ENCODE peak calls at places on chromosomes 16 and 17, in eight cellular contexts. I, E, L, K, V, H, X and Z are unnamed samples. For H3K4me1, the result is how much of the 10 kb centered on the place peaks cover.

GRCh38 chr16:7268182-7268581 is 64.5 kb upstream of the RBFOX1 start:
- DNase-seq in I (peak), L (peak), K (peak), V (peak), X (no peak), E (no peak), H (no peak), Z (no peak)

GRCh38 chr16:68097088-68097487 is 11.9 kb downstream of the NFATC3 start:
- DNase-seq in X (no peak), K (no peak), L (no peak), I (no peak), H (no peak), V (no peak), E (no peak), Z (no peak)

GRCh38 chr17:21530841-21531240 is 154.7 kb downstream of the KCNJ12 start:
- DNase-seq in E (no peak), I (no peak), V (no peak), L (no peak), X (no peak), H (no peak), K (no peak), Z (no peak)

GRCh38 chr16:73202176-73202729 is 154.3 kb upstream of the ZFHX3 start:
- DNase-seq in X (no peak), H (no peak), K (no peak), L (peak), V (no peak), I (no peak), E (peak), Z (peak)

GRCh38 chr17:8479431-8479947 is 43.8 kb downstream of the NDEL1 start:
- DNase-seq in V (no peak), E (peak), I (no peak), K (no peak), H (no peak), X (no peak), L (peak), Z (peak)

GRCh38 chr16:72612271-72612670 is 435.7 kb downstream of the ZFHX3 start:
- DNase-seq in I (no peak), L (peak), K (no peak), H (no peak), X (no peak), E (peak), V (no peak), Z (no peak)

GRCh38 chr16:86634290-86634689 is 55.9 kb downstream of the FOXL1 start:
- DNase-seq in L (peak), H (peak), E (peak), I (peak), X (peak), K (no peak), V (no peak), Z (peak)

GRCh38 chr17:34368455-34369195 is 5.6 kb upstream of the CCL1 start:
- DNase-seq in H (no peak), I (no peak), V (no peak), E (no peak), K (no peak), L (no peak), X (no peak), Z (no peak)

GRCh38 chr16:78791011-78791410 is 691.6 kb downstream of the WWOX start:
- DNase-seq in I (no peak), K (no peak), V (no peak), L (no peak), X (peak), H (no peak), E (no peak), Z (no peak)

GRCh38 chr16:67537636-67538591 is 9.3 kb downstream of the RIPOR1 start:
- DNase-seq in K (peak), L (peak), X (peak), I (peak), E (no peak), H (no peak), V (peak), Z (no peak)

GRCh38 chr17:12549499-12549901 is 116.2 kb upstream of the MYOCD start:
- DNase-seq in X (peak), H (no peak), E (peak), V (no peak), K (no peak), L (no peak), I (no peak), Z (peak)

GRCh38 chr17:45823598-45823997 is 21.1 kb upstream of the SPPL2C start:
- DNase-seq in K (no peak), V (no peak), X (no peak), H (no peak), E (no peak), I (peak), L (no peak), Z (no peak)

GRCh38 chr16:68995011-68995504 is 110.4 kb upstream of the HAS3 start:
- DNase-seq in H (peak), I (peak), V (no peak), L (peak), E (peak), X (peak), K (peak), Z (peak)

GRCh38 chr17:28916302-28916934 is 13.5 kb upstream of the DHRS13 start:
- DNase-seq in I (peak), X (peak), L (peak), H (peak), V (peak), K (peak), E (peak), Z (peak)

GRCh38 chr16:21277927-21278706 is at the start of gene CRYM:
- DNase-seq in H (no peak), K (peak), L (peak), V (peak), X (peak), I (peak), E (no peak), Z (peak)

GRCh38 chr16:85651822-85652430 is 36.8 kb downstream of the GINS2 start:
- DNase-seq in I (no peak), L (no peak), K (no peak), E (no peak), H (no peak), V (no peak), X (peak), Z (no peak)

GRCh38 chr16:57999366-57999970 is 1.0 kb downstream of the ZNF319 start:
- DNase-seq in L (peak), X (peak), H (no peak), E (peak), I (no peak), V (peak), K (no peak), Z (peak)

GRCh38 chr16:10220942-10221341 is 38.7 kb upstream of the GRIN2A start:
- DNase-seq in I (no peak), K (no peak), X (no peak), E (no peak), L (no peak), V (no peak), H (no peak), Z (no peak)

GRCh38 chr17:48752399-48753288 is 24.1 kb upstream of the HOXB13 start:
- DNase-seq in I (peak), E (no peak), H (no peak), L (no peak), X (no peak), K (no peak), V (no peak), Z (no peak)

GRCh38 chr16:54342966-54343365 is 56.4 kb upstream of the IRX3 start:
- DNase-seq in L (peak), I (no peak), K (no peak), X (no peak), H (no peak), V (no peak), E (no peak), Z (peak)

GRCh38 chr16:4564661-4565267 is 8.6 kb downstream of the C16orf96 start:
- DNase-seq in X (no peak), E (no peak), L (no peak), H (no peak), K (no peak), V (no peak), I (no peak), Z (no peak)

GRCh38 chr17:60586288-60586974 is 13.6 kb upstream of the PPM1D start:
- DNase-seq in K (no peak), L (peak), E (peak), I (peak), V (peak), H (no peak), X (peak), Z (no peak)

GRCh38 chr16:10256855-10257641 is 74.8 kb upstream of the GRIN2A start:
- DNase-seq in E (no peak), V (peak), X (peak), K (peak), I (peak), L (peak), H (no peak), Z (peak)

GRCh38 chr17:78788451-78788850 is 6.4 kb upstream of the CYTH1 start:
- DNase-seq in V (no peak), K (no peak), X (no peak), L (no peak), H (no peak), I (no peak), E (no peak), Z (no peak)
- H3K4me1 ChIP-seq in V (under half), K (under half), X (under half), L (under half), H (under half), I (under half), E (under half), Z (under half)

GRCh38 chr17:41549596-41550039 is 21.5 kb upstream of the KRT19 start:
- DNase-seq in E (peak), V (no peak), H (no peak), L (no peak), I (no peak), X (peak), K (peak), Z (peak)

GRCh38 chr17:41547378-41547841 is 19.3 kb upstream of the KRT19 start:
- DNase-seq in X (no peak), I (no peak), E (no peak), K (no peak), V (no peak), L (no peak), H (peak), Z (peak)

GRCh38 chr17:41547921-41548843 is 20.1 kb upstream of the KRT19 start:
- DNase-seq in X (peak), I (no peak), K (peak), V (no peak), H (peak), L (peak), E (peak), Z (peak)

GRCh38 chr17:41546819-41547218 is 18.7 kb upstream of the KRT19 start:
- DNase-seq in I (no peak), K (no peak), E (no peak), H (no peak), L (no peak), V (no peak), X (no peak), Z (no peak)

DNA sequence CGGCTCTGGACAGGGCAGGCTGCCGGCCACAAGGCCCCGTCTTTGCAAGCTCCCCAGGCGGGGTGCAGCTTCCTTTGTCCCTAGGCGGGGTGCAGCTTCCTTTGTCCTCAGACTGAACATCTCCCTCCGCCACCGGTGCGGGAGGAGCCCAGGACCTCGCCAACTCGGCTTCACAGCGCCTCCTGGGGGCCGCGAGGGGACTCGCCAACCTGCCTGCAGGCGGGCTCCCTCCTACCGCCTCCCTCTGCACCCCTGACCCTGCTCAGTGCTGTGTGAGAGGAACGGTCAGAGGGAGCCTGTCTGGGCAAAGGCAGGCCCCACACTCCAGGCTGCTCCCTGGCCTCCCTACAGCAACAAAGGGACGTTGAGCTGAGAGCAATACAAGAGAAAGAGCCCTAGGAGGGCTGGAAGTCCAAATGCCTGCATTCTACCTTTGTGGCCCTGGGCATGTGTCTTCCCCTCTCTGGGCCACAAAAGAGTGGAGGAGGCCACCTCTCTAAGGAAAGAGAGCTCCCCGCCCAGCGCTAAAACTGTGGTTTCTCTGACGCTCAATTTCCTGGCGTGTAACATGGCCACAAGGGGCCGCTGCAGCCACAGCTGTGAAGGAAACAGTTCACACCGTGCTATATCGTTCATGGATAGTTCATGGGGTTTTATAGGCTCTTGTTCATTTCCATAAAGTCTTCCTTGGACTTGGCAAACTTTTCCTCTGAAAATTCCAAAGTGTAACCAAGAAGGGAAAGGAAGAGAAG is 20.9 kb upstream of the KRT19 start:
- DNase-seq in H (peak), L (peak), E (peak), X (peak), K (peak), V (peak), I (peak), Z (peak)
- H3K4me3 ChIP-seq in H (peak), L (no peak), E (no peak), X (no peak), K (peak), V (no peak), I (peak), Z (no peak)

GRCh38 chr16:88347656-88348376 is 34.9 kb upstream of the ZNF469 start:
- DNase-seq in H (no peak), K (no peak), V (peak), L (no peak), E (no peak), X (no peak), I (no peak), Z (no peak)
- H2AFZ ChIP-seq in H (no peak), K (no peak), V (no peak), L (no peak), E (peak), X (no peak), I (no peak), Z (no peak)

GRCh38 chr16:75256871-75257343 is 5.5 kb upstream of the BCAR1 start:
- DNase-seq in K (no peak), I (no peak), H (no peak), E (peak), V (no peak), L (peak), X (peak), Z (peak)

GRCh38 chr16:75252049-75252864 is 833 bp upstream of the BCAR1 start:
- DNase-seq in E (no peak), H (no peak), I (no peak), V (no peak), X (no peak), L (peak), K (no peak), Z (no peak)

GRCh38 chr16:75256059-75256870 is 4.8 kb upstream of the BCAR1 start:
- DNase-seq in L (peak), V (no peak), K (no peak), X (peak), I (peak), E (no peak), H (no peak), Z (no peak)

GRCh38 chr16:75252946-75253911 is 1.8 kb upstream of the BCAR1 start:
- DNase-seq in H (no peak), L (peak), E (peak), K (no peak), I (peak), X (peak), V (no peak), Z (peak)

DNA sequence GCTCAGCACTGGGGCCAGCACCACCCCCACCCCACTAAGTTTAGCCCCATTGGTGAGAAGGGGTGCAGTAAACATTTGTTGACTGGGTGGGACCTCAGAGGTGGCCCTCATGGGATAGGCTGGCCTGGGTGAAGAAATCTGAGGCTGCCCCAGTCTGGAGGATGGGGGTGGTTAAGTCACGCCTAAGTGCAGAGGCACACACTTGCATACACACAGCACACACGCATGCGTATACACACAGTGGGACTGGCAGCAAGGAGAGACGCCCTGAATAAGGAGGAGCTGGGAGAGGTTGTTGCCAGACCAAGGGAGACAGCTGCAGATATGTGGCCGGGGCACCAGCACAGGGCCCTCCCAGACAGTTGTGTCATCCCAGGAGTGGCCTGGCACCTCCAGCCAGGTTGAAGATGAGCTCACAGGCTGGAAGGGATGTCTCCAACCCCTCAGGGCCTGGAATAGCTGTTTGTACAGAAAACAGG is 3.0 kb upstream of the BCAR1 start:
- DNase-seq in X (peak), H (no peak), L (peak), I (peak), K (no peak), V (no peak), E (peak), Z (peak)
- H3K4me1 ChIP-seq in X (half or more), H (under half), L (half or more), I (half or more), K (under half), V (under half), E (half or more), Z (half or more)

GRCh38 chr17:43832168-43832975 is 574 bp downstream of the MPP3 start:
- DNase-seq in X (peak), I (peak), V (no peak), L (peak), K (peak), H (no peak), E (peak), Z (peak)

GRCh38 chr17:43829738-43830137 is 3.2 kb downstream of the MPP3 start:
- DNase-seq in I (no peak), X (no peak), E (no peak), K (no peak), V (no peak), H (no peak), L (no peak), Z (no peak)

GRCh38 chr17:43830510-43831145 is 2.3 kb downstream of the MPP3 start:
- DNase-seq in I (no peak), L (no peak), V (no peak), E (no peak), H (no peak), K (no peak), X (no peak), Z (no peak)

GRCh38 chr17:43832976-43833829 is at the start of gene MPP3:
- DNase-seq in H (no peak), I (peak), E (peak), K (peak), L (peak), V (no peak), X (peak), Z (peak)

DNA sequence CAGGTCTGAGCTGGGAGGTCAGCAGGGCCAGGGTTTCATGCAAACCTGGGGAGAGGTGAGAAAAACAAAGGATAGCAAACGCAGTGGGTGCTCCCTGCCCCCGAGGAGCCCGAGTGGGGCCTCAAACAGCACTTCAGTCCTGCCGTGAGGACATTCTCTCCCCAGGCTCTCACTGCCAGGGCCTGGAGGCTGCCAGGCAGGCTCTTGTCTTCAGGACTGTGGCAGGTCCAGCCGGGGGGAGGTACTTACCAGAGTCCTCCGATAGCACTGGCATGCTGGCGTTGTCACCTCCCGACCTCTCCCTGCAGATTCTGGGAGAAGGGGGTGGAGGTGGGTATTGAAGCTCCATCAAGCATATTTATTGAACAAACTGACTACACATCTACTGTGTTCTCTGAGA is 1.3 kb downstream of the MPP3 start:
- DNase-seq in V (no peak), E (no peak), L (no peak), K (no peak), I (no peak), X (no peak), H (no peak), Z (no peak)
- H3K4me3 ChIP-seq in V (no peak), E (no peak), L (no peak), K (peak), I (peak), X (no peak), H (peak), Z (no peak)

DNA sequence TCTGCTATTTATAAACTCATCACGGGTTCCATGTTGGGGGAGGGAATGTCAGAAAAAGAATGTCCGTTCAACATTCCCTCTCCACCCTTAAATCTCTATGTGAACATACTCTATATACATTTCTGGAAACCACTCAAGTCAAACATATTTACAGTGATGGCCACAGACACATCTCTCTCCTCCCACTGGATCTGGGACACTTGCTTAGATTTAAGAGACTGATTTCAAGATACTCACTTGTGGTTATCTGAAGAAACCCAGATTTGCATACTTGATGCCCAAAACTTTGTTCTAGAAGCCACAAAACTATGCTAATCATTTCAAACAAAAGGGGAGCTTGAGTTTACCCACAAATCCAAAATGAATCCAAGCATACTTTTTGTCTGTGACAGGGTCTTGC is 182.9 kb upstream of the SOX9 start:
- DNase-seq in X (peak), E (no peak), I (no peak), V (no peak), K (no peak), L (no peak), H (no peak), Z (peak)
- H2AFZ ChIP-seq in X (no peak), E (no peak), I (no peak), V (no peak), K (no peak), L (no peak), H (no peak), Z (no peak)

GRCh38 chr16:48365601-48366164 is 19.5 kb downstream of the SIAH1 start:
- DNase-seq in V (no peak), L (peak), E (peak), K (peak), H (peak), X (peak), I (peak), Z (peak)
- H3K4me1 ChIP-seq in V (under half), L (under half), E (under half), K (under half), H (under half), X (under half), I (under half), Z (under half)

GRCh38 chr17:82569621-82570020 is 50.1 kb downstream of the FOXK2 start:
- DNase-seq in I (no peak), H (no peak), X (no peak), K (no peak), E (no peak), L (no peak), V (no peak), Z (no peak)
- H3K4me3 ChIP-seq in I (no peak), H (no peak), X (no peak), K (no peak), E (no peak), L (no peak), V (no peak), Z (no peak)

GRCh38 chr16:74793571-74793970 is 19.0 kb upstream of the FA2H start:
- DNase-seq in X (no peak), E (no peak), V (no peak), I (no peak), H (no peak), K (no peak), L (no peak), Z (no peak)
- H2AFZ ChIP-seq in X (no peak), E (no peak), V (no peak), I (no peak), H (no peak), K (no peak), L (no peak), Z (no peak)